ENCODE peak calls at places on chromosomes 7 and 10, in nine cellular contexts. Z, S, V, O, F, T, K, P and L are unnamed samples.

GRCh38 chr7:64618785-64619456 is 47.0 kb upstream of the ZNF107 start:
- DNase-seq in T (peak; percentile 81), K (peak; percentile 13), Z (peak; percentile 37), P (peak; percentile 44), F (peak; percentile 74), V (no peak), O (peak; percentile 33), S (no peak), L (no peak)

GRCh38 chr10:89213191-89213808 is 6.2 kb upstream of the CH25H start:
- DNase-seq in S (no peak), K (no peak), T (peak; percentile 34), F (peak; percentile 51), Z (no peak), P (peak; percentile 47), V (no peak), O (no peak), L (no peak)

GRCh38 chr10:98486421-98486820 is 39.7 kb upstream of the HPS1 start:
- DNase-seq in V (no peak), P (peak; percentile 86), S (no peak), F (no peak), T (no peak), Z (no peak), O (no peak), K (no peak), L (no peak)

GRCh38 chr10:178208-178607 is 43.0 kb downstream of the ZMYND11 start:
- DNase-seq in O (no peak), P (peak; percentile 35), K (peak; percentile 38), S (no peak), Z (no peak), T (peak; percentile 7), F (peak; percentile 47), V (no peak), L (no peak)

GRCh38 chr7:157726764-157727163 is 390.0 kb downstream of the DNAJB6 start:
- DNase-seq in T (no peak), Z (no peak), F (no peak), O (no peak), P (no peak), S (no peak), V (no peak), K (no peak), L (no peak)

GRCh38 chr10:43679509-43679908 is 30.8 kb upstream of the ZNF32 start:
- DNase-seq in F (no peak), O (no peak), V (no peak), T (no peak), S (peak; percentile 88), Z (no peak), P (no peak), K (no peak), L (peak; percentile 92)

GRCh38 chr7:129213828-129214227 is 11.0 kb upstream of the AHCYL2 start:
- DNase-seq in P (no peak), Z (no peak), S (no peak), O (peak; percentile 8), F (peak; percentile 47), V (no peak), K (no peak), T (peak; percentile 77), L (no peak)

GRCh38 chr10:47254611-47255010 is 45.4 kb upstream of the GDF10 start:
- DNase-seq in S (no peak), V (no peak), K (no peak), O (no peak), Z (no peak), F (no peak), P (no peak), T (no peak), L (no peak)

GRCh38 chr10:114357591-114357990 is 46.7 kb downstream of the AFAP1L2 start:
- DNase-seq in Z (no peak), F (no peak), P (no peak), K (no peak), T (no peak), O (no peak), V (no peak), S (no peak), L (no peak)

GRCh38 chr10:102231357-102232318 is 5.5 kb downstream of the ELOVL3 start:
- DNase-seq in K (no peak), V (peak; percentile 74), O (peak; percentile 46), T (peak; percentile 67), P (peak; percentile 69), S (peak; percentile 73), Z (peak; percentile 78), F (peak; percentile 71), L (no peak)

GRCh38 chr7:151131622-151132293 is 35.7 kb downstream of the GBX1 start:
- DNase-seq in T (no peak), V (peak; percentile 48), P (no peak), K (no peak), S (no peak), F (no peak), O (no peak), Z (no peak), L (peak; percentile 68)

GRCh38 chr7:97004931-97005763 is at the start of gene DLX6:
- DNase-seq in P (peak; percentile 48), F (no peak), V (no peak), K (no peak), O (no peak), S (no peak), Z (no peak), T (no peak), L (peak; percentile 94)

GRCh38 chr7:50632561-50633413 is 67.6 kb upstream of the DDC start:
- DNase-seq in O (no peak), V (no peak), K (peak; percentile 13), Z (peak; percentile 65), F (peak; percentile 72), P (peak; percentile 60), S (peak; percentile 62), T (peak; percentile 78), L (no peak)